ENCODE peak calls at places on chromosomes 3 and 15, in eight cellular contexts. I, H, F, W, R, J, Y and V are unnamed samples.

GRCh38 chr15:39665629-39666245 is 84.9 kb downstream of the THBS1 start:
- DNase-seq in W (no peak), I (no peak), Y (no peak), F (no peak), H (no peak), J (no peak), R (no peak), V (no peak)

GRCh38 chr3:45479627-45480026 is 91.3 kb downstream of the LARS2 start:
- DNase-seq in F (no peak), R (no peak), W (peak), H (no peak), I (no peak), Y (no peak), J (no peak), V (peak)

GRCh38 chr3:151171145-151171544 is 31.9 kb downstream of the GPR171 start:
- DNase-seq in I (peak), J (no peak), H (no peak), Y (peak), F (no peak), W (no peak), R (no peak), V (no peak)

GRCh38 chr3:5021571-5022092 is 42.4 kb downstream of the BHLHE40 start:
- DNase-seq in H (no peak), I (no peak), F (no peak), R (no peak), J (no peak), Y (no peak), W (peak), V (no peak)

GRCh38 chr15:53976844-53977392 is 1.3 kb upstream of the UNC13C start:
- DNase-seq in F (no peak), R (peak), Y (no peak), I (no peak), W (peak), H (peak), J (no peak), V (no peak)

GRCh38 chr15:85642693-85643058 is 152.0 kb downstream of the KLHL25 start:
- DNase-seq in I (no peak), H (no peak), F (no peak), R (peak), W (no peak), Y (no peak), J (peak), V (no peak)

GRCh38 chr3:41118461-41119385 is 80.6 kb upstream of the CTNNB1 start:
- DNase-seq in J (peak), Y (no peak), H (peak), R (no peak), I (no peak), F (no peak), W (no peak), V (no peak)

GRCh38 chr3:127671523-127672428 is 976 bp upstream of the ABTB1 start:
- DNase-seq in F (peak), I (no peak), Y (peak), J (peak), R (peak), H (peak), W (no peak), V (no peak)

GRCh38 chr15:41925209-41925608 is 31.4 kb upstream of the SPTBN5 start:
- DNase-seq in J (no peak), Y (no peak), W (no peak), H (no peak), I (no peak), R (peak), F (no peak), V (no peak)

GRCh38 chr3:169172535-169172934 is 491.0 kb downstream of the MECOM start:
- DNase-seq in I (no peak), W (peak), J (no peak), R (no peak), H (no peak), F (no peak), Y (no peak), V (no peak)

GRCh38 chr15:87582169-87582568 is 674.4 kb downstream of the NTRK3 start:
- DNase-seq in Y (no peak), J (no peak), F (no peak), R (no peak), H (no peak), I (no peak), W (no peak), V (no peak)

GRCh38 chr3:73070675-73071575 is 9.5 kb downstream of the EBLN2 start:
- DNase-seq in R (no peak), F (no peak), W (no peak), J (no peak), I (peak), H (no peak), Y (no peak), V (peak)

GRCh38 chr15:76938752-76939151 is 7.2 kb downstream of the RCN2 start:
- DNase-seq in R (no peak), W (no peak), H (no peak), J (no peak), Y (no peak), I (no peak), F (no peak), V (no peak)

GRCh38 chr15:58440181-58440910 is 8.6 kb downstream of the LIPC start:
- DNase-seq in W (peak), I (no peak), H (no peak), F (no peak), R (no peak), J (peak), Y (no peak), V (no peak)

GRCh38 chr15:101313041-101313761 is 18.2 kb upstream of the SNRPA1 start:
- DNase-seq in R (no peak), Y (no peak), F (no peak), J (no peak), I (no peak), W (no peak), H (no peak), V (no peak)

GRCh38 chr3:42803800-42804112 is 534 bp downstream of the HIGD1A start:
- DNase-seq in Y (peak), R (no peak), F (no peak), W (no peak), I (no peak), J (no peak), H (peak), V (no peak)

GRCh38 chr3:94524102-94524922 is 461.5 kb downstream of the NSUN3 start:
- DNase-seq in W (no peak), Y (no peak), I (no peak), R (no peak), J (no peak), F (no peak), H (no peak), V (no peak)

GRCh38 chr3:160331127-160331937 is 67.7 kb downstream of the IFT80 start:
- DNase-seq in W (peak), R (no peak), J (no peak), Y (no peak), F (no peak), H (no peak), I (no peak), V (peak)

GRCh38 chr3:51141573-51141972 is 243.5 kb upstream of the MANF start:
- DNase-seq in Y (no peak), R (no peak), I (no peak), J (no peak), W (no peak), H (no peak), F (no peak), V (no peak)

GRCh38 chr3:51559266-51559907 is 20.9 kb downstream of the RAD54L2 start:
- DNase-seq in Y (no peak), F (no peak), R (no peak), W (peak), J (no peak), I (no peak), H (no peak), V (no peak)

GRCh38 chr3:182118081-182118480 is 406.4 kb downstream of the SOX2 start:
- DNase-seq in J (no peak), F (no peak), Y (no peak), W (peak), R (no peak), I (no peak), H (no peak), V (no peak)

GRCh38 chr3:157081681-157082210 is 78.2 kb downstream of the CCNL1 start:
- DNase-seq in H (peak), F (peak), R (peak), J (peak), Y (peak), W (peak), I (peak), V (peak)

GRCh38 chr3:48236531-48236930 is 4.4 kb upstream of the ZNF589 start:
- DNase-seq in R (peak), F (no peak), I (no peak), J (no peak), H (no peak), Y (no peak), W (no peak), V (no peak)

GRCh38 chr3:36729204-36730056 is 34.9 kb downstream of the DCLK3 start:
- DNase-seq in H (no peak), Y (peak), W (peak), J (no peak), F (no peak), R (no peak), I (no peak), V (peak)

GRCh38 chr15:91469627-91470567 is 369.8 kb downstream of the SV2B start:
- DNase-seq in R (no peak), J (no peak), F (no peak), W (no peak), I (peak), H (peak), Y (no peak), V (no peak)

GRCh38 chr3:155334897-155335883 is 41.7 kb upstream of the STRIT1 start:
- DNase-seq in F (no peak), Y (peak), H (no peak), I (no peak), W (no peak), R (no peak), J (no peak), V (no peak)

GRCh38 chr15:37837276-37837675 is 97.2 kb upstream of the TMCO5A start:
- DNase-seq in W (peak), I (no peak), R (no peak), H (no peak), J (no peak), Y (no peak), F (no peak), V (no peak)

GRCh38 chr15:67189326-67190051 is 65.0 kb downstream of the AAGAB start:
- DNase-seq in I (no peak), F (peak), Y (no peak), W (no peak), R (peak), H (no peak), J (peak), V (no peak)

GRCh38 chr3:50639055-50639494 is 22.1 kb downstream of the MAPKAPK3 start:
- DNase-seq in Y (no peak), J (no peak), I (no peak), H (no peak), W (peak), F (no peak), R (no peak), V (no peak)

GRCh38 chr3:113092746-113093145 is 102.0 kb downstream of the GTPBP8 start:
- DNase-seq in W (no peak), I (no peak), F (no peak), J (no peak), Y (no peak), R (no peak), H (no peak), V (no peak)

GRCh38 chr3:80350771-80351170 is 583.0 kb upstream of the ROBO1 start:
- DNase-seq in J (no peak), H (no peak), Y (no peak), I (no peak), F (no peak), R (no peak), W (no peak), V (no peak)

GRCh38 chr3:149151843-149152242 is 22.4 kb downstream of the HPS3 start:
- DNase-seq in W (peak), F (no peak), H (no peak), J (no peak), Y (no peak), I (no peak), R (no peak), V (no peak)

GRCh38 chr3:46477756-46478155 is 13.1 kb upstream of the LTF start:
- DNase-seq in R (no peak), F (no peak), W (no peak), H (no peak), Y (no peak), I (no peak), J (peak), V (no peak)

GRCh38 chr15:29820802-29821160 is 1.5 kb downstream of the TJP1 start:
- DNase-seq in I (no peak), Y (no peak), R (no peak), F (no peak), H (no peak), J (no peak), W (peak), V (no peak)

GRCh38 chr3:184448321-184449160 is 68.7 kb downstream of the CHRD start:
- DNase-seq in F (no peak), R (no peak), H (no peak), J (no peak), Y (no peak), W (peak), I (no peak), V (peak)

GRCh38 chr3:11128682-11129632 is 25.3 kb upstream of the HRH1 start:
- DNase-seq in J (no peak), R (no peak), I (no peak), F (no peak), H (no peak), W (no peak), Y (no peak), V (no peak)

GRCh38 chr3:72299321-72299802 is 514.4 kb upstream of the PROK2 start:
- DNase-seq in I (no peak), Y (no peak), W (peak), R (no peak), F (no peak), H (no peak), J (no peak), V (no peak)

GRCh38 chr15:99507732-99508571 is 57.8 kb upstream of the MEF2A start:
- DNase-seq in Y (peak), W (peak), R (peak), F (no peak), I (no peak), H (no peak), J (peak), V (no peak)

GRCh38 chr3:186193534-186194450 is 84.9 kb upstream of the ETV5 start:
- DNase-seq in H (no peak), W (no peak), Y (no peak), F (no peak), I (no peak), J (no peak), R (no peak), V (no peak)

DNA sequence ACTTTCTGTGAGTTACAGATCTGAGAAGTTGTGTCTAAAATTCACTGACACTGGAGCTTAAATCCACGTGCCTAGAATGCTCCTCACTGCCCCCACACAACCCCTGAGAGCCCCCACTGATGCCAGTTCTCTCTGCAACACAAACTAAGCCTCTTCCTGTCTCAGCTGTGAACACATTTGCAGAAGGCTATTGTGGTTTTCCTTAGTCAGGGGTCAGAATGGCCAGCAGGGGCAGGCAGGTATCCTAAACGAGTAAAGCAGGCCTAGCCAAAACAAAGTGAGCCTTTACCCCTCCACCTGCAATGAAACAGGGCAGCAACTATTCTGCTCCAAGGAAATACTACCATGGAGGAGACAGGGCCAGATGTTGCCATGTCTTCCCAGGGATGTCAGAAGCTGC is 78.6 kb downstream of the FHIT start:
- DNase-seq in H (no peak), I (no peak), J (no peak), R (no peak), F (no peak), W (peak), Y (peak), V (no peak)
- TF ChIP-seq CTCF in H (no peak), I (no peak), J (no peak), R (no peak), F (no peak), W (peak), Y (peak), V (no peak)

DNA sequence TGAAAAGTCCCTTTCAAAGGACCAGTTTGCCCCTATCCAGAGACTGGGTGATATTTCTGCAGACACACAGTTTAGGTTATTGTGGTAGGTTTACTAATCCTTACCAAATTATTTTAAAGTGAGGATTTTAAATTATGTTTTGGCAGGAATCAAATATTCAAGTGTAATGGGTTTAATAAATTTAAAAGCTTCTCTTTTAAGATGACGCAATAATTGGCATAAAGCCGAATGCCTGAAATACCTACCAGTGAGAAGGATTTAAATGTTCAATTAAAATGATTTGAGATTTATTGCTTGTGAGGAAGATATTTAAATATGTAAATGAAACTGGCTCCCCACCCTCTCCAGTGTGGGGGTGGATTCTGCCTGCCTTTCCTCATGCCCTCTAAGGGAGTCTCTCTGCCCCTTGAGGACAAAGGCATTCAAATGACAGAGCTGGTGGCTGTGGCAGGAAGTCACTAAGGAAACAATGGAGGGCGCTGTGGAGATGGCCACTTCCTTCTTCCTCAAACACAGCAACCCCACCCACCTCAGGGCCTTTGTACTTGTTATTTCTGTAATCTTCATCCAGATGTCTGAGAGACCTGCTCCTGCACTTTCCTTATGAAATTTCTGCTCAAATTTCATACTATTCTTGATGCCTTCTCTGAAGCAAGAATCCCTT is 131.7 kb downstream of the TNIK start:
- DNase-seq in I (no peak), R (no peak), W (peak), H (peak), F (no peak), Y (no peak), J (no peak), V (no peak)
- TF ChIP-seq CTCF in I (no peak), R (no peak), W (peak), H (no peak), F (no peak), Y (peak), J (no peak), V (no peak)

DNA sequence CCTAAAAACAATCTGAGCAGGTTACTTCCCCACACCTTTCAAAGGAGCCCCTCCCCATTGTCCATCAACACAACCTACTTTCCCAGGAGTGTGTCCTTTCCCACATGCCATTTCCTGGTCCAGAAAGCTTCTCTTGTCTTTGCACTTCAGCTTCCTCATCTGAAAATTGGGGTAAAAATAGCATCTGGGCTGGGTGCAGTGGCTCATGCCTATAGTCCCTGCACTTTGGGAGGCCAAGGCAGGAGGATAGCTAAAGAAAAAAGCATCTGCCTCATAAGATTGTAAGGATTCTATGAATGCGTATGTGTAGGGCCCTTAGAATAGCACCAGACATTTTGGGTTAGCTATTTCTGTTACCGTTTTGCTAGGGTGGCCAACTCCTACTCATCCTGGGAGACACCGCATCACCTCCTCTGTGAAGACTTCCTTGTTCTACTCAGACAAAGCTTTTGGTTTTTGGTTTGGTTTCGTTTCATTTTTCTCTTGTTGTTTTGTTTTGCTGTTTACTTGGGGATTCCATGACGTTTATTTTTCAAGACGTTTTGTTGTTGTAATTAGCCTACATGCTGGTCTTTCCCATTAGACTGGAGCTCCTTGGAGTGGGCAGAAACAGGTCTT is 224.4 kb upstream of the TLE3 start:
- DNase-seq in R (no peak), I (no peak), J (no peak), H (no peak), Y (peak), W (no peak), F (peak), V (no peak)
- TF ChIP-seq CTCF in R (no peak), I (no peak), J (no peak), H (no peak), Y (no peak), W (no peak), F (no peak), V (no peak)

GRCh38 chr3:117439812-117440211 is 730.2 kb downstream of the TUSC7 start:
- DNase-seq in R (no peak), W (peak), J (no peak), H (no peak), Y (no peak), F (no peak), I (peak), V (no peak)
- TF ChIP-seq CTCF in R (no peak), W (peak), J (no peak), H (no peak), Y (no peak), F (peak), I (no peak), V (no peak)

GRCh38 chr15:26970712-26971210 is at the start of gene GABRG3:
- DNase-seq in J (no peak), I (no peak), F (no peak), W (peak), R (no peak), H (no peak), Y (no peak), V (no peak)
- TF ChIP-seq CTCF in J (no peak), I (no peak), F (no peak), W (no peak), R (no peak), H (no peak), Y (no peak), V (no peak)

GRCh38 chr3:128917291-128917690 is 37.9 kb downstream of the ACAD9 start:
- DNase-seq in R (no peak), H (no peak), W (no peak), I (no peak), F (no peak), J (no peak), Y (no peak), V (no peak)
- TF ChIP-seq CTCF in R (no peak), H (no peak), W (no peak), I (no peak), F (no peak), J (no peak), Y (no peak), V (no peak)

DNA sequence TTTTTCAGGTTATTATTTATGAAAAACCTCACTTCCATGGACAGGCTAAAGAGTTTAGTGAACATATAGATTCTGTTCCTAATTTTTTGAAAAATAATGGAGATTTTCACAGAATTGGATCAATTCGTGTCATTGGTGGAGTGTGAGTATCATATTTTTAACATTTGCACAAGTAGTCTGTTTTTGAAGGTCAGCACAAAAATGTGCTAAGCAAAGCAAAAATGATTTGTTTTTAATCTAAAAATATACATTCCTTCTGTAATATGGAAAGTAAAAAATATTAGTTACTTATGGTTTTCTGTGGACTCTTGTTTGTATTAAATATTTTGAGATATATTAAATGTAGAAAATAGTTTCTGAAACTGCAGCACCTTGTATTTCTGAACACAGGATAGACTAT is 71.0 kb downstream of the CRYBG3 start:
- DNase-seq in Y (no peak), W (no peak), H (no peak), F (no peak), J (no peak), R (no peak), I (no peak), V (no peak)
- TF ChIP-seq CTCF in Y (no peak), W (no peak), H (no peak), F (no peak), J (no peak), R (no peak), I (no peak), V (no peak)

DNA sequence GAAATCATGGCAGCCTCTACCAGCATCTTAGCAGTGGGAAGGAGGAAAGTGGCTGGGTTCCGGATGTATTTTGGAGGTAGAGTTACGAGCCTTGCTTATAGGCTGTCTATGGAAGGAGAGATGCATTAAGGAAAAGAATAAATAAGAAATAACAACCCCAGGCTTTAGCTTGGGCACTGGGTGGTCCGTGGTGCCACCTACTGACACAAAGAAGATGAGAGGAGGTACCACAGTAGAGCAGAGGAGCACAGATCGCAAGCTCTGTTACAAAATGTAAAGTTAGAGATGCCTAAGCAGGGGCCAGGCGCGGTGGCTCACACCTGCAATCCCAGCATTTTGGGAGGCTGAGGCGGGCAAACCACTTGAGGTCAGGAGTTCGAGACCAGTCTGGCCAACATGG is 74.8 kb downstream of the TMEM39A start:
- DNase-seq in J (no peak), F (no peak), I (no peak), W (no peak), R (no peak), H (no peak), Y (no peak), V (no peak)
- TF ChIP-seq CTCF in J (no peak), F (peak), I (no peak), W (peak), R (no peak), H (no peak), Y (no peak), V (peak)